ENCODE peak calls at places on chromosomes 5 and 9, in four cellular contexts. Y is GM12878, H is NT2/D1, B is H1. U is an unnamed sample.

GRCh38 chr9:92970467-92970923 is 23.2 kb downstream of the FGD3 start:
- DNase-seq in B (peak), H (peak), Y (no peak), U (no peak)

GRCh38 chr5:105238561-105238960 is 1676.0 kb upstream of the NUDT12 start:
- DNase-seq in Y (no peak), B (no peak), H (no peak), U (no peak)

GRCh38 chr5:55626805-55627204 is 85.3 kb downstream of the SLC38A9 start:
- DNase-seq in H (no peak), B (no peak), Y (no peak), U (no peak)

GRCh38 chr5:178981381-178981780 is 13.7 kb downstream of the GRM6 start:
- DNase-seq in H (no peak), Y (no peak), B (no peak), U (no peak)

GRCh38 chr5:179732918-179733763 is 519 bp downstream of the MAML1 start:
- DNase-seq in B (no peak), Y (no peak), H (peak), U (peak)

GRCh38 chr5:143932584-143932983 is 120.6 kb downstream of the HMHB1 start:
- DNase-seq in H (no peak), B (no peak), Y (no peak), U (no peak)

GRCh38 chr5:74576941-74577456 is 63.5 kb downstream of the ENC1 start:
- DNase-seq in B (no peak), H (no peak), Y (peak), U (no peak)

GRCh38 chr9:131273791-131274673 is 2.3 kb downstream of the FAM78A start:
- DNase-seq in B (no peak), H (no peak), Y (no peak), U (no peak)

GRCh38 chr5:39424751-39425524 is at the start of gene DAB2:
- DNase-seq in B (peak), Y (no peak), H (peak), U (peak)

GRCh38 chr5:88674262-88675158 is 208.5 kb downstream of the MEF2C start:
- DNase-seq in H (no peak), B (no peak), Y (no peak), U (peak)

GRCh38 chr5:76225316-76225715 is 142.1 kb downstream of the SV2C start:
- DNase-seq in B (no peak), Y (no peak), H (no peak), U (no peak)

GRCh38 chr9:101366038-101366756 is 18.6 kb downstream of the BAAT start:
- DNase-seq in H (no peak), Y (no peak), B (no peak), U (no peak)

GRCh38 chr5:15374886-15375285 is 125.1 kb upstream of the FBXL7 start:
- DNase-seq in B (no peak), Y (no peak), H (no peak), U (no peak)

GRCh38 chr9:69143291-69143690 is 30.8 kb upstream of the TJP2 start:
- DNase-seq in Y (no peak), B (no peak), H (no peak), U (no peak)

GRCh38 chr9:130260816-130261765 is 4.5 kb upstream of the HMCN2 start:
- DNase-seq in H (no peak), Y (no peak), B (no peak), U (no peak)

GRCh38 chr5:95068303-95068702 is 216.6 kb downstream of the MCTP1 start:
- DNase-seq in H (no peak), Y (no peak), B (no peak), U (no peak)

GRCh38 chr5:60295423-60295822 is 401.9 kb upstream of the PDE4D start:
- DNase-seq in B (no peak), H (peak), Y (peak), U (peak)

GRCh38 chr5:19855929-19856328 is 132.1 kb downstream of the CDH18 start:
- DNase-seq in Y (no peak), H (no peak), B (no peak), U (no peak)

GRCh38 chr5:84642795-84643194 is 258.1 kb upstream of the EDIL3 start:
- DNase-seq in Y (no peak), B (no peak), H (no peak), U (no peak)

GRCh38 chr9:33517373-33517772 is 6.7 kb upstream of the ANKRD18B start:
- DNase-seq in Y (no peak), B (no peak), H (no peak), U (peak)

GRCh38 chr5:60271517-60271916 is 378.0 kb upstream of the PDE4D start:
- DNase-seq in H (no peak), B (no peak), Y (no peak), U (no peak)

GRCh38 chr5:120366047-120366446 is 98.1 kb upstream of the PRR16 start:
- DNase-seq in H (no peak), Y (no peak), B (no peak), U (no peak)

GRCh38 chr5:112109331-112109993 is 309.6 kb downstream of the EPB41L4A start:
- DNase-seq in B (peak), Y (no peak), H (no peak), U (no peak)

GRCh38 chr5:24065786-24066185 is 558.4 kb downstream of the PRDM9 start:
- DNase-seq in Y (no peak), H (no peak), B (no peak), U (no peak)

GRCh38 chr5:77356740-77357139 is 135.4 kb downstream of the WDR41 start:
- DNase-seq in H (no peak), B (no peak), Y (peak), U (no peak)

GRCh38 chr5:108728566-108729305 is 19.0 kb upstream of the FER start:
- DNase-seq in Y (no peak), H (no peak), B (no peak), U (no peak)
- TF ChIP-seq SUZ12 in Y (no peak), H (no peak), B (no peak), U (no peak)

DNA sequence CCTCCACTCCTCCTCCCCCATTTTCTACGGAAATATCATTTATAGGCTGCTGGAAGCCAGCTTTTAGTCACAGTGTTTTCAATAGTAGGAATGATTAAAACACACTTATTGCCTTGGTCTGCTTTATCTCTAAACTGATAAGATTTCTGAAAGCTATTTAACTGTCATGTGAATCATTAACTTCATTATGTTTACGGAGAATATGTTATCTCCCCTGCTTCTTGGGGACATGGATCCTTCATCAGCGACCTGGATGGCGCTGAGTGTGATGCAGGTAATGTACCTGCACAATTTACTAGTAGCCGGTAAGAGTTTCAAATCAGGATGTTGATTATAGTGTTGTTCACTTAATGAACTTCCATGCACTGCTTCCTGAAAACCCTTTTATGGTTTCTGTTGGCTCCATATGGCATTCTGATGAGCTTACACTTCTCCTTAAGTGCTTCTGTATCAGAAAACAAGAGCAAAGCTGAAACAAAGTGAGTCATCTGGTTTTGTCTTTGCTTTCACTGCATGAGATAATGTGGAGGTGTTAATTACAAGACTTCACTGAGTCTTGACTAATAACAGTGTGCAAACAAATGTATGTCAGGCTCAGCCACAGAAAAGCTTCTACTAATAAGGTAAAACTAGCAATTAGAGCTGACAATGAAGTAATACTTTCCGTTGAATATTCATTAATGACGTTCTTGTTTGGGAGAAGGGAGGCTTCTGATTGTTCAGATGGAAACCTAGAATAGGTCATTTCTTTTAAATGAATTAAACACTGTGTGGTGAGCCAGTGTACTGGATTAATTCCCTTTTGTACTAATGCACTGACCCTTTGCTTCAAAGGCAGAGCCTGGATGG is 162.4 kb upstream of the ZNF608 start:
- DNase-seq in Y (peak), B (no peak), H (no peak), U (no peak)
- TF ChIP-seq SUZ12 in Y (no peak), B (no peak), H (no peak), U (no peak)

GRCh38 chr9:12818431-12819000 is 43.7 kb downstream of the LURAP1L start:
- DNase-seq in Y (no peak), B (no peak), H (no peak), U (no peak)
- TF ChIP-seq SUZ12 in Y (no peak), B (no peak), H (no peak), U (no peak)

DNA sequence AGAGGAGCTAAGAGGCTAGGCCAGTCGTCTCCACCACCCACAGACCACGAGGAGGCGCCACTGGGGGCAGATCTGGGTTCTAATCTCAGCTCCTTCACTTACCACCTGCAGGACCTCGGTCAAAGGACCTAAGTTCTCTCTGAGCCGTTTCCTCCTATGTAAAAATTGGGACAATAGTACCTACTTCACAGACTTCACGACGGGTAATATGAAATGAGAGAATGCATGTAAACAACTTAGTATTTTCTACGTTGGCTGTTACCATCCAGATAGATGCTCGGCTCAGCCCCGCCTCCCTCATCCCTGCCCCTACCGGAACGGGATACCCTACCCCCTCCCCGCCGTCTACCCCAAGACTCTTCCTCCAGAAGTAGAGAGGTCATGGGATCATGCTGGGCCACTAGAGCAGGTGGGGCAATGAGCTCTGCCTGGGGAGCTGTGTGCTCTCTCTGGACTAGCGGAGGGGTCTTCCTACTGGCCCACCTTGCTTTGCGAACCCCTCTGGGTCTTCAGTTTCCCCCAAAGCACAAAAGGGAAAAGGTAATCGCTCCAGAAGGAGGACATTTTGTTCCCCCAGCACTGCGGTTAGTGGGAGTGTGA is 541 bp downstream of the GNPDA1 start:
- DNase-seq in H (no peak), B (peak), Y (no peak), U (peak)
- TF ChIP-seq SUZ12 in H (no peak), B (no peak), Y (no peak), U (no peak)

GRCh38 chr5:82165740-82166530 is 112.2 kb downstream of the RPS23 start:
- DNase-seq in H (peak), Y (peak), B (peak), U (peak)

GRCh38 chr5:82167372-82167771 is 110.8 kb downstream of the RPS23 start:
- DNase-seq in H (no peak), Y (no peak), B (no peak), U (no peak)

GRCh38 chr5:82164957-82165698 is 113.0 kb downstream of the RPS23 start:
- DNase-seq in Y (no peak), H (no peak), B (no peak), U (peak)

GRCh38 chr5:82169892-82170291 is 108.3 kb downstream of the RPS23 start:
- DNase-seq in B (no peak), Y (no peak), H (no peak), U (no peak)

GRCh38 chr5:82168294-82168693 is 109.9 kb downstream of the RPS23 start:
- DNase-seq in H (no peak), B (no peak), Y (no peak), U (no peak)
- TF ChIP-seq SUZ12 in H (no peak), B (no peak), Y (no peak), U (no peak)

DNA sequence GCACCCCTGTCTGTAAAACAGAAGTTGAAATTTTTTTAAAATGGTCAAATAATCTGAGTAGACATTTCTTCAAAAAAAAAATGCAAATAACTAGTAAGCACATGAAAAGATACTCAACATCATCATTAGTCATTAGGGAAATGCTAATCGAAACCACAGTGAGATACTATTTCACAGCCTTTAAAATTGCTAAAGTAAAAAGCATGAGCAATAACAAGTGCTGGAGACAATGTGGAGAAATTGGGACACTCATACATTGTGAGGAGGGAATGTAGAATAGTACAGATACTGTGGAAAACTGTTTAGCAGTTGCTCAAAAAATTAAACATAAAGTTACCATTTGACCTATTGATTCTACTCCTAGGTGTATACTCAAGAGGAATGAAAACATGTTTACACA is 58.4 kb upstream of the RUSC2 start:
- DNase-seq in Y (no peak), B (no peak), H (no peak), U (no peak)
- TF ChIP-seq SUZ12 in Y (no peak), B (no peak), H (no peak), U (no peak)

GRCh38 chr9:133327834-133328484 is 8.0 kb downstream of the SURF6 start:
- DNase-seq in B (no peak), Y (no peak), H (no peak), U (no peak)
- TF ChIP-seq SUZ12 in B (no peak), Y (no peak), H (no peak), U (no peak)

GRCh38 chr9:105444130-105444529 is 3.7 kb upstream of the FSD1L start:
- DNase-seq in H (no peak), Y (no peak), B (no peak), U (no peak)
- TF ChIP-seq SUZ12 in H (no peak), Y (no peak), B (no peak), U (no peak)

GRCh38 chr5:57559110-57559635 is 76.6 kb upstream of the ACTBL2 start:
- DNase-seq in B (no peak), Y (no peak), H (no peak), U (no peak)
- TF ChIP-seq SUZ12 in B (no peak), Y (no peak), H (no peak), U (no peak)